ENCODE peak calls at places on chromosomes 13 and 19, in seven cellular contexts. B is stomach, F is breast epithelium, O is HCT116, S is endothelial cell of umbilical vein, I is upper lobe of left lung, L is transverse colon. E is an unnamed sample.

GRCh38 chr19:51131780-51132680 is 7.3 kb downstream of the SIGLEC9 start:
- DNase-seq in B (peak; percentile 56), F (no peak), O (peak; percentile 10), S (peak; percentile 80), I (peak; percentile 90), L (peak; percentile 31), E (no peak)

GRCh38 chr19:1467228-1467511 is 11.8 kb downstream of the C19orf25 start:
- DNase-seq in B (no peak), F (no peak), O (no peak), S (no peak), I (no peak), L (no peak), E (no peak)

GRCh38 chr13:74133657-74134201 is 475 bp downstream of the KLF12 start:
- DNase-seq in B (peak; percentile 73), F (peak; percentile 76), O (peak; percentile 29), S (peak; percentile 90), I (peak; percentile 83), L (peak; percentile 84), E (peak; percentile 96)

GRCh38 chr13:32164622-32165268 is 133.2 kb downstream of the FRY start:
- DNase-seq in B (no peak), F (no peak), O (peak; percentile 75), S (peak; percentile 51), I (peak; percentile 26), L (no peak), E (no peak)

GRCh38 chr13:93003531-93003930 is 223.1 kb upstream of the GPC6 start:
- DNase-seq in B (no peak), F (no peak), O (no peak), S (no peak), I (no peak), L (no peak), E (no peak)

GRCh38 chr13:73938375-73939070 is 195.7 kb downstream of the KLF12 start:
- DNase-seq in B (no peak), F (no peak), O (peak; percentile 18), S (peak; percentile 77), I (no peak), L (no peak), E (no peak)

GRCh38 chr13:98751397-98752110 is 918 bp downstream of the SLC15A1 start:
- DNase-seq in B (no peak), F (no peak), O (no peak), S (peak; percentile 24), I (no peak), L (peak; percentile 27), E (no peak)

GRCh38 chr19:51365211-51366049 is 758 bp downstream of the ETFB start:
- DNase-seq in B (peak; percentile 29), F (no peak), O (no peak), S (peak; percentile 42), I (peak; percentile 49), L (peak; percentile 45), E (no peak)

GRCh38 chr19:15187026-15188007 is 13.5 kb downstream of the NOTCH3 start:
- DNase-seq in B (no peak), F (no peak), O (no peak), S (no peak), I (no peak), L (no peak), E (no peak)

GRCh38 chr19:18384775-18385174 is 1.2 kb upstream of the GDF15 start:
- DNase-seq in B (no peak), F (no peak), O (no peak), S (no peak), I (no peak), L (no peak), E (no peak)

GRCh38 chr19:18387395-18387794 is 1.4 kb downstream of the GDF15 start:
- DNase-seq in B (no peak), F (no peak), O (no peak), S (no peak), I (no peak), L (no peak), E (no peak)

GRCh38 chr19:18386543-18387251 is 739 bp downstream of the GDF15 start:
- DNase-seq in B (no peak), F (no peak), O (no peak), S (no peak), I (peak; percentile 54), L (peak; percentile 57), E (no peak)

GRCh38 chr19:18385359-18385674 is 641 bp upstream of the GDF15 start:
- DNase-seq in B (no peak), F (no peak), O (no peak), S (no peak), I (no peak), L (no peak), E (no peak)

GRCh38 chr19:18385675-18386542 is at the start of gene GDF15:
- DNase-seq in B (peak; percentile 96), F (no peak), O (peak; percentile 90), S (peak; percentile 97), I (peak; percentile 90), L (peak; percentile 96), E (peak; percentile 94)
- TF ChIP-seq POLR2AphosphoS5 in B (peak; percentile 99), F (no peak), O (peak; percentile 100), S (peak; percentile 100), I (peak; percentile 91), L (peak; percentile 92), E (peak; percentile 47)

GRCh38 chr19:32091196-32091595 is 254.2 kb upstream of the ZNF507 start:
- DNase-seq in B (no peak), F (no peak), O (no peak), S (no peak), I (no peak), L (no peak), E (no peak)
- H3K27me3 ChIP-seq in B (no peaks in the 10 kb centered on the region), F (peaks cover 5% of the 10 kb centered on the region), O (no peaks in the 10 kb centered on the region), S (no peaks in the 10 kb centered on the region), I (no peaks in the 10 kb centered on the region), L (no peaks in the 10 kb centered on the region), E (no peaks in the 10 kb centered on the region)

DNA sequence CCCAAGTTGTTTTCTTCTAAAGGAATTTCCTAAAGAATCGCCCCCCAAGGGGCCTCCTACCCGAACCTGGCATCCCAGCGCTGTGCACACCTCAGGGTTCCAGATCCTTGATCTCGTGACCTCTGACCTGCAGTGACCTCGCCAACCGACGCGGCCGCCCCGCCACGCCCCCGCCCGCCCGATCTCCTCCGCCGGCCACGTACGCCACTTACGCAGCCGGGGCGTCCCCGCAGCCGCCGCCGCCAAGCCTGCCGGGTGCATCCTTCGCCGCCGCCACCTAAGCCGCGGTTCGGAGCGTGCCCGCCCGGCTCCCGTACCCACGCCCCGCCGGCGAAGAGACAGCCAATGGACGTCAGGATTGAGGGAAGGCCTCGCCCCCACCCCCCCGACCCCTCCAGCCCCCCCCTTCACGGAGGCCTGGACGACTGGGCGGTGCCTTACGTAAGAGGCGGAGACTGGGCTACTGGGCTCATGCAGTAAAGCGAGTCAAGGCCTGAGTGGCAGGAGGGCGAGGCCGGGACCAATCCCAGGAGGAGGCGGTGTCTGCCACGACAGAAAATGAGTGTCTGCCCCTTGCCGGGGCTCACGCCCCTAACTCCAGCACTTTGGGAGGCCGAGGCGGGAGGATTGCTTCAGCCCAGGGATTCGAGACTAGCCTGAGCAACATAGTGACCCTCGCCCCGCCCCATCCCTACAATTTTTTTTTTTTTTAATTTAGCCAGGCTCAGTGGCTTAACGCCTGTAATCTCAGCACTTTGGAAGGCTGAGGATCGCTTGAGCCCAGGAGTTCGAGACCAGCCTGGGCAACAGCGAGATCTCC is at the start of gene YIF1B:
- DNase-seq in B (peak; percentile 96), F (peak; percentile 98), O (peak; percentile 97), S (peak; percentile 95), I (peak; percentile 99), L (peak; percentile 97), E (peak; percentile 100)
- TF ChIP-seq POLR2AphosphoS5 in B (peak; percentile 93), F (peak; percentile 28), O (peak; percentile 60), S (peak; percentile 22), I (peak; percentile 83), L (peak; percentile 58), E (peak; percentile 71)

DNA sequence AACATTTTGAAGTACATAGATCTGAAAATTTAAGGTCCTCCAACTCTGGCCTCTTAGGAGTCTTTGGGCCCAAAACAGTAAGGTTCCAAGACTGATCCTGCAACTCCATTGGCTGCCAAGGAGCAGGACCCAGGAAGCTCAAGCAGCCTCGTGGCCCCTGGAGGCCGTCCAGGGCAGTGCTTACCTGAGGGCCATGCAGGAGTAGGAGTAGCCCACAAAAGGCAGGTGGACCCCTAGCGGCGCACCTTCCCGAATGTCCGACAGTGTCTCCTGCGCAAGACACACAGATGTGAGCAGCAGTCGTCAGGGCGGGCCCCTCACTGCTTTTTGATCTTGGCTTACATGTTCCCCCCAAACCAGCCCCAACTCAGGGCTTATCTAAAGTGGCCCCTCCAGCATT is 5.7 kb upstream of the SIX5 start:
- DNase-seq in B (no peak), F (no peak), O (no peak), S (no peak), I (no peak), L (peak; percentile 59), E (no peak)
- H3K27me3 ChIP-seq in B (no peaks in the 10 kb centered on the region), F (no peaks in the 10 kb centered on the region), O (no peaks in the 10 kb centered on the region), S (no peaks in the 10 kb centered on the region), I (no peaks in the 10 kb centered on the region), L (no peaks in the 10 kb centered on the region), E (no peaks in the 10 kb centered on the region)

GRCh38 chr13:44159633-44160279 is 213.9 kb upstream of the SERP2 start:
- DNase-seq in B (no peak), F (peak; percentile 58), O (no peak), S (no peak), I (no peak), L (no peak), E (no peak)
- TF ChIP-seq POLR2AphosphoS5 in B (no peak), F (no peak), O (no peak), S (no peak), I (no peak), L (no peak), E (no peak)

DNA sequence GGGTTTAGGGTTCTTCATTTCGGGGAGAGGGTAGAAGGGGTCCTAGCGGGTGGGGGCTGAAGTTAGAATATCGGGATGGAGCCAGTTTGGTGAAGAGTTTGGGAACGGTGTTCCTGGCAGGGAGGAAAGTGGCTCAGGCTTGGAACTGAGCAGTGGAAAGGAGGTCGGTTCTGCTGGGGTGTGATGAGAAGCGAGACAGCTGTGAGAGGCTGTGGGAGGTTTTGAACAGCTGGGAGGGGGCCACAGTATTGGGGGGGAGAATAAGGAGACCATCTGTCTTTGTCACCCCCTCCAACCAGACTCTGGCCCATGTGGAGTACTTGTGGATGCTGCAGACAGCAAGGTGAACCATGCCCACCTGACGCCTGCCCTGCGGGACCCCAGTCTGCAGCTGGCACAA is 1.0 kb upstream of the TM6SF2 start:
- DNase-seq in B (no peak), F (no peak), O (no peak), S (no peak), I (no peak), L (no peak), E (no peak)
- H3K27me3 ChIP-seq in B (no peaks in the 10 kb centered on the region), F (no peaks in the 10 kb centered on the region), O (no peaks in the 10 kb centered on the region), S (peaks cover 7% of the 10 kb centered on the region), I (no peaks in the 10 kb centered on the region), L (peaks cover 16% of the 10 kb centered on the region), E (peaks cover 8% of the 10 kb centered on the region)

DNA sequence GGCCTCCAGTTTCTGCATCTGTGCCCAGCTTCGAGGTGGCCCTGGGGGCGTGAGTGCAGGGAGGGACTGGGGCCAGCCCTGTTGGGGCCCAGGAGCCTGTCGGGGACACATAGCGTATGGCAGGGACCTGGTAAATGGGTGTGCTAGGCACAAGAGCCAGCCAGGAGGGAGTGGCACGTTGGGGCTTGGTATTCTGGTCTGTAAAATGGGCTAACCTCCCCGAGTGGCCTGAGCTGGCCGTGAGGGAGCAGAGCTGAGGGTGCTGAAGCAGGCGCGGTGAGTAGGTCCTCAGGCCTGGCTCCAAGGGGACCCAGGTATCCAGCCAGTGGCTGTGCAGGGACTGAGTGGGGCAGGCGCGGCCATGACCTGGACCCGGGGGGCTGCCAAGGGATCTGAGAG is 4.3 kb downstream of the PTOV1 start:
- DNase-seq in B (no peak), F (no peak), O (no peak), S (no peak), I (no peak), L (no peak), E (no peak)
- TF ChIP-seq POLR2AphosphoS5 in B (no peak), F (no peak), O (no peak), S (no peak), I (no peak), L (no peak), E (no peak)

GRCh38 chr13:34543836-34544235 is 398.2 kb upstream of the NBEA start:
- DNase-seq in B (no peak), F (no peak), O (no peak), S (no peak), I (no peak), L (peak; percentile 17), E (no peak)
- H3K27me3 ChIP-seq in B (no peaks in the 10 kb centered on the region), F (no peaks in the 10 kb centered on the region), O (no peaks in the 10 kb centered on the region), S (no peaks in the 10 kb centered on the region), I (no peaks in the 10 kb centered on the region), L (no peaks in the 10 kb centered on the region), E (no peaks in the 10 kb centered on the region)